ENCODE peak calls at places on chromosomes 6 and 20, in four cellular contexts. S is CD4-positive, alpha-beta memory T cell; Q is uterus; C is tibial artery. U is an unnamed sample.

GRCh38 chr6:163998496-163998895 is 584.0 kb downstream of the QKI start:
- DNase-seq in S (no peak), C (no peak), Q (no peak), U (no peak)

GRCh38 chr6:143522034-143522600 is 10.6 kb upstream of the FUCA2 start:
- DNase-seq in C (no peak), Q (no peak), S (no peak), U (no peak)

GRCh38 chr6:134029495-134030455 is 22.6 kb downstream of the SLC2A12 start:
- DNase-seq in C (no peak), Q (no peak), S (no peak), U (no peak)

GRCh38 chr20:63529180-63529860 is 7.9 kb downstream of the PTK6 start:
- DNase-seq in S (peak), Q (no peak), C (no peak), U (no peak)

GRCh38 chr6:408599-409102 is 17.1 kb downstream of the IRF4 start:
- DNase-seq in Q (no peak), C (no peak), S (no peak), U (no peak)

GRCh38 chr6:117919775-117920492 is 12.9 kb downstream of the SLC35F1 start:
- DNase-seq in Q (peak), S (no peak), C (no peak), U (no peak)

GRCh38 chr20:23047738-23048214 is 1.7 kb downstream of the THBD start:
- DNase-seq in Q (no peak), C (no peak), S (no peak), U (no peak)

GRCh38 chr20:51399138-51399890 is 143.2 kb downstream of the NFATC2 start:
- DNase-seq in C (no peak), S (no peak), Q (no peak), U (no peak)

GRCh38 chr6:42452171-42453026 is 673 bp upstream of the TRERF1 start:
- DNase-seq in C (peak), Q (peak), S (peak), U (peak)

GRCh38 chr6:3414704-3415453 is 42.0 kb downstream of the SLC22A23 start:
- DNase-seq in S (no peak), Q (no peak), C (no peak), U (peak)

GRCh38 chr20:19275630-19276071 is 63.2 kb downstream of the SLC24A3 start:
- DNase-seq in C (peak), Q (peak), S (peak), U (no peak)

GRCh38 chr6:127952831-127953230 is 52.0 kb upstream of the THEMIS start:
- DNase-seq in Q (no peak), S (no peak), C (no peak), U (no peak)

GRCh38 chr6:110287462-110288341 is 70.4 kb downstream of the METTL24 start:
- DNase-seq in S (no peak), C (no peak), Q (no peak), U (no peak)

GRCh38 chr20:63860325-63861051 is 810 bp upstream of the ABHD16B start:
- DNase-seq in Q (no peak), S (no peak), C (no peak), U (no peak)

GRCh38 chr6:71252960-71253359 is 35.7 kb upstream of the OGFRL1 start:
- DNase-seq in S (no peak), Q (no peak), C (no peak), U (no peak)

GRCh38 chr6:5401845-5402738 is 140.8 kb downstream of the FARS2 start:
- DNase-seq in C (no peak), Q (no peak), S (no peak), U (no peak)

GRCh38 chr6:26088344-26088743 is 1.1 kb downstream of the HFE start:
- DNase-seq in S (no peak), Q (peak), C (no peak), U (no peak)

GRCh38 chr6:170075659-170076223 is 215.1 kb downstream of the DLL1 start:
- DNase-seq in S (no peak), C (peak), Q (no peak), U (no peak)

GRCh38 chr6:80077067-80077466 is 29.4 kb upstream of the BCKDHB start:
- DNase-seq in C (no peak), Q (no peak), S (no peak), U (no peak)

GRCh38 chr6:90388395-90388794 is 91.8 kb upstream of the BACH2 start:
- DNase-seq in Q (no peak), S (no peak), C (no peak), U (no peak)

GRCh38 chr6:156718647-156719394 is 58.4 kb upstream of the ARID1B start:
- DNase-seq in S (no peak), C (peak), Q (peak), U (no peak)

GRCh38 chr6:24183584-24183983 is 57.6 kb downstream of the NRSN1 start:
- DNase-seq in Q (no peak), C (no peak), S (no peak), U (no peak)

GRCh38 chr6:31692886-31693285 is 10.2 kb downstream of the ABHD16A start:
- DNase-seq in S (no peak), Q (no peak), C (no peak), U (no peak)

GRCh38 chr6:116447052-116447451 is 14.1 kb upstream of the CALHM6 start:
- DNase-seq in C (no peak), S (no peak), Q (no peak), U (no peak)

GRCh38 chr6:34664270-34664971 is 32.1 kb downstream of the ILRUN start:
- DNase-seq in Q (no peak), S (no peak), C (no peak), U (peak)

GRCh38 chr6:34661379-34661778 is 35.2 kb downstream of the ILRUN start:
- DNase-seq in Q (no peak), C (no peak), S (no peak), U (no peak)

GRCh38 chr6:34663887-34664269 is 32.7 kb downstream of the ILRUN start:
- DNase-seq in S (no peak), Q (no peak), C (no peak), U (no peak)

GRCh38 chr6:34665019-34665418 is 31.5 kb downstream of the ILRUN start:
- DNase-seq in Q (no peak), C (no peak), S (no peak), U (no peak)

GRCh38 chr6:34663371-34663770 is 33.2 kb downstream of the ILRUN start:
- DNase-seq in C (no peak), Q (no peak), S (no peak), U (no peak)
- H3K27ac ChIP-seq in C (no peak), Q (peak), S (no peak), U (peak)

GRCh38 chr20:25485872-25486271 is 78.4 kb downstream of the GINS1 start:
- DNase-seq in S (no peak), C (no peak), Q (no peak), U (peak)
- H3K27ac ChIP-seq in S (no peak), C (no peak), Q (no peak), U (peak)

GRCh38 chr6:1636272-1636825 is 26.6 kb downstream of the FOXC1 start:
- DNase-seq in S (no peak), Q (no peak), C (peak), U (no peak)

GRCh38 chr6:1633366-1634021 is 23.8 kb downstream of the FOXC1 start:
- DNase-seq in Q (no peak), C (peak), S (no peak), U (no peak)

GRCh38 chr6:1634081-1634480 is 24.4 kb downstream of the FOXC1 start:
- DNase-seq in C (no peak), Q (no peak), S (no peak), U (no peak)

GRCh38 chr6:1636971-1637871 is 27.5 kb downstream of the FOXC1 start:
- DNase-seq in Q (no peak), C (peak), S (no peak), U (peak)

GRCh38 chr6:1635305-1636010 is 25.7 kb downstream of the FOXC1 start:
- DNase-seq in Q (no peak), S (no peak), C (peak), U (no peak)
- H3K27ac ChIP-seq in Q (no peak), S (no peak), C (peak), U (no peak)

DNA sequence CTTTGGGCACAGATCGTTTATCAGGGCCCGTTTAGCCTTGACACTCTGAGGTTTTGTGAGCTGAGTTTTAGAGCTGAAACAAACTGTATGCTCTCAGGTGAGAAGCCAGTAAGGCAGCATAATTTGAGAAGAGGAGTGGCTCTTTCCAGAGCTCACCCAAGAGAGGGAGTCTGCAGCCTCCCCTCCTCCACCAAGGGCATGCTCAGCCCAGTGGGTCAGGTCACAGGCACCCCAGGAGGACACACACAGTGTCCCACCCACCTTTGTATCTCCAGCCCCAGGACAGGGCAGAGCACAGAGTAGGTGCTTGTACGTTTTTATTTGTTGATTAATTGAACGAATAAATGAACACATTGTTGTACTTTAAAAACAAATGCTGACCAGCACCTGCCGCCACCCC is 3.4 kb downstream of the TSPO2 start:
- DNase-seq in C (no peak), S (no peak), Q (no peak), U (no peak)
- H3K27ac ChIP-seq in C (no peak), S (no peak), Q (no peak), U (no peak)

GRCh38 chr20:33489495-33490022 is 337 bp upstream of the CBFA2T2 start:
- DNase-seq in C (peak), S (peak), Q (peak), U (peak)

GRCh38 chr20:33493076-33493766 is 3.3 kb downstream of the CBFA2T2 start:
- DNase-seq in S (no peak), C (peak), Q (no peak), U (no peak)

GRCh38 chr20:33488201-33488600 is 1.7 kb upstream of the CBFA2T2 start:
- DNase-seq in Q (no peak), C (peak), S (no peak), U (no peak)

GRCh38 chr20:33490023-33490933 is at the start of gene CBFA2T2:
- DNase-seq in C (peak), S (no peak), Q (peak), U (no peak)

GRCh38 chr20:33490934-33491656 is 1.2 kb downstream of the CBFA2T2 start:
- DNase-seq in S (no peak), C (no peak), Q (no peak), U (no peak)
- H3K27ac ChIP-seq in S (peak), C (peak), Q (peak), U (peak)

GRCh38 chr6:44906761-44907160 is 421.4 kb upstream of the RUNX2 start:
- DNase-seq in S (no peak), Q (no peak), C (no peak), U (no peak)
- H3K27ac ChIP-seq in S (no peak), Q (no peak), C (no peak), U (no peak)